ENCODE peak calls at places on chromosomes 1 and 21, in four cellular contexts. C is cardiac fibroblast, Q is aorta, E is hepatocyte. X is an unnamed sample.

GRCh38 chr1:47701741-47702515 is 264.1 kb downstream of the FOXD2 start:
- DNase-seq in C (no peak), Q (peak), E (no peak), X (no peak)

GRCh38 chr1:203038891-203039608 is 12.8 kb downstream of the PPFIA4 start:
- DNase-seq in C (peak), Q (peak), E (peak), X (no peak)

GRCh38 chr1:56973898-56974752 is 8.3 kb upstream of the C8B start:
- DNase-seq in C (no peak), Q (no peak), E (no peak), X (no peak)

GRCh38 chr1:156945881-156946661 is 25.6 kb downstream of the LRRC71 start:
- DNase-seq in C (no peak), Q (no peak), E (no peak), X (no peak)

GRCh38 chr1:228349701-228350171 is 56.9 kb downstream of the TRIM11 start:
- DNase-seq in C (no peak), Q (peak), E (no peak), X (no peak)

GRCh38 chr1:59750612-59751395 is 63.9 kb upstream of the HOOK1 start:
- DNase-seq in C (peak), Q (no peak), E (peak), X (peak)

GRCh38 chr1:218600968-218601367 is 255.8 kb downstream of the TGFB2 start:
- DNase-seq in C (no peak), Q (no peak), E (no peak), X (no peak)

GRCh38 chr1:170027760-170028159 is 46.7 kb downstream of the KIFAP3 start:
- DNase-seq in C (peak), Q (no peak), E (no peak), X (no peak)

GRCh38 chr1:3772715-3773571 is at the start of gene SMIM1:
- DNase-seq in C (no peak), Q (peak), E (peak), X (no peak)

GRCh38 chr1:54567961-54568360 is 19.9 kb downstream of the ACOT11 start:
- DNase-seq in C (peak), Q (peak), E (no peak), X (no peak)

GRCh38 chr1:84386716-84387479 is 11.4 kb upstream of the DNASE2B start:
- DNase-seq in C (no peak), Q (no peak), E (no peak), X (no peak)

GRCh38 chr1:4653796-4654715 is at the start of gene AJAP1:
- DNase-seq in C (no peak), Q (peak), E (peak), X (no peak)

GRCh38 chr21:27219068-27219467 is 252.2 kb upstream of the ADAMTS5 start:
- DNase-seq in C (peak), Q (no peak), E (no peak), X (peak)

GRCh38 chr1:193190096-193190744 is 3.8 kb upstream of the B3GALT2 start:
- DNase-seq in C (peak), Q (no peak), E (peak), X (no peak)

GRCh38 chr1:243234978-243235657 is 20.0 kb downstream of the CEP170 start:
- DNase-seq in C (peak), Q (no peak), E (no peak), X (no peak)

GRCh38 chr1:114671939-114672275 is 2.1 kb upstream of the DENND2C start:
- DNase-seq in C (no peak), Q (no peak), E (no peak), X (no peak)

GRCh38 chr1:31633117-31633516 is 11.6 kb downstream of the PEF1 start:
- DNase-seq in C (no peak), Q (peak), E (peak), X (no peak)

GRCh38 chr1:205375816-205376545 is 19.3 kb upstream of the KLHDC8A start:
- DNase-seq in C (peak), Q (no peak), E (peak), X (no peak)

GRCh38 chr1:248841702-248842395 is 3.8 kb downstream of the ZNF672 start:
- DNase-seq in C (peak), Q (no peak), E (peak), X (no peak)

GRCh38 chr1:192159034-192159433 is 772 bp downstream of the RGS18 start:
- DNase-seq in C (no peak), Q (no peak), E (no peak), X (no peak)

GRCh38 chr1:2105781-2106524 is 55.7 kb downstream of the PRKCZ start:
- DNase-seq in C (no peak), Q (peak), E (no peak), X (no peak)

GRCh38 chr1:25082995-25083394 is 149.3 kb downstream of the SYF2 start:
- DNase-seq in C (no peak), Q (no peak), E (no peak), X (no peak)

GRCh38 chr1:43294761-43295160 is 6.0 kb upstream of the TIE1 start:
- DNase-seq in C (no peak), Q (no peak), E (no peak), X (no peak)

GRCh38 chr1:106526650-106527049 is 529.8 kb upstream of the PRMT6 start:
- DNase-seq in C (peak), Q (no peak), E (no peak), X (peak)

GRCh38 chr21:35840197-35840799 is 220.0 kb downstream of the SETD4 start:
- DNase-seq in C (peak), Q (no peak), E (peak), X (peak)

GRCh38 chr1:32695098-32695904 is 7.3 kb downstream of the SYNC start:
- DNase-seq in C (peak), Q (peak), E (no peak), X (peak)

GRCh38 chr1:66022904-66023620 is 230.4 kb downstream of the PDE4B start:
- DNase-seq in C (peak), Q (no peak), E (peak), X (no peak)

GRCh38 chr1:68185743-68186142 is 46.6 kb downstream of the WLS start:
- DNase-seq in C (no peak), Q (no peak), E (no peak), X (no peak)

GRCh38 chr21:43866659-43867331 is 1.8 kb downstream of the AGPAT3 start:
- DNase-seq in C (no peak), Q (peak), E (peak), X (no peak)

GRCh38 chr1:15089244-15089992 is 64.1 kb upstream of the TMEM51 start:
- DNase-seq in C (no peak), Q (peak), E (peak), X (no peak)

GRCh38 chr1:94323311-94324167 is 86.2 kb upstream of the ARHGAP29 start:
- DNase-seq in C (no peak), Q (no peak), E (no peak), X (no peak)

GRCh38 chr1:94327001-94327685 is 89.8 kb upstream of the ARHGAP29 start:
- DNase-seq in C (peak), Q (peak), E (peak), X (no peak)

GRCh38 chr1:94326329-94326728 is 88.9 kb upstream of the ARHGAP29 start:
- DNase-seq in C (no peak), Q (no peak), E (no peak), X (no peak)

GRCh38 chr1:94324168-94324544 is 86.8 kb upstream of the ARHGAP29 start:
- DNase-seq in C (no peak), Q (no peak), E (no peak), X (no peak)

DNA sequence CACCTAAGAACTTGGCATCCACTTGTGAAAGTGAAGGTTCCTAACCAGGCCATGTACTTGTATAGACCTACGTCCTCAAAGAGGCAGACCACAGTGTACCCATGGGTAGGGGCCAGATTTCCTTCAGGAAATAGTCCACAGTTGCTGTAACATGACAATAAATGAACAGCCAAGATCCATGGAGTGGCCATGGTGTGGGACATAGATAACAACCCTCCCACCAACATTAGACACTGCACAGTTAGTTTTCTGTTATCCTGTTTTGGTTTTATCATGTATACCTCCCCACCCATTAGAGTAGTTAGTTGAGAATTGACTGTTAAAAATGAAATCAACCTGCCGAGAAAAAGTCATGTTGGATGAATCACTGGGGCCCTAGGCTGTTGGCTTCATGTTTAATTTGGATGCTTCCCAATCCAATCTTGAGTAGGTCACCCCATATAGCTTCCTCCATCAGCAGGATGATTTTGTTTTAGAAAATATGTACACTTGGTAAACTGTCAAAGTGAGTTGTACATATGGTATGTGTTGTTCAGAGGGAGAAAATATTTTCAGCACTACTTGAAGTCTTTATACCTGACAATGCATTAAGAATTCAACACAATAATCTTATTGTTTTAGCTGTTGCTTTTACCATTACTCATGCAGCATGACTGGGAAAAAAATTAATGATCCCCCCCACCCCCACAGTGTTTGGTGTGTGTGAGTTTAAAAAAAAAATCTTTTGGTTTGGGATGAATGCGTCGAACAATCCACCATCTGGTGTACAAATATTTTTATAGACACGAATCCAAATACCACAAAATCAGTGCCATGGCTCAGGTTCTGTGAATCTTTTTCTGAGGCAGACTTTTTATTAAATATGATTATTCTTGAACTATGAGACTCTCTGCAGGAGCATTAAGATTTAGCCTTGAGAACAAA is 88.3 kb upstream of the ARHGAP29 start:
- DNase-seq in C (peak), Q (no peak), E (no peak), X (peak)
- H3K4me3 ChIP-seq in C (no peak), Q (no peak), E (no peak), X (no peak)

GRCh38 chr1:6486433-6487011 is 4.9 kb downstream of the PLEKHG5 start:
- DNase-seq in C (peak), Q (peak), E (peak), X (no peak)
- H3K4me3 ChIP-seq in C (peak), Q (no peak), E (peak), X (no peak)

GRCh38 chr1:230979952-230980351 is 1.1 kb downstream of the ARV1 start:
- DNase-seq in C (no peak), Q (no peak), E (no peak), X (no peak)
- H3K4me3 ChIP-seq in C (peak), Q (no peak), E (no peak), X (peak)

GRCh38 chr21:20996421-20997307 is 1.5 kb upstream of the NCAM2 start:
- DNase-seq in C (peak), Q (no peak), E (peak), X (no peak)
- H3K4me3 ChIP-seq in C (peak), Q (no peak), E (peak), X (no peak)

X was measured in AG09309.